ENCODE peak calls at places on chromosomes 5 and 9, in six cellular contexts. O is hepatocyte, C is PC-3, H is SK-N-SH, A is neural progenitor cell, I is GM23338. V is an unnamed sample.

GRCh38 chr9:134285215-134285845 is 40.9 kb upstream of the RXRA start:
- DNase-seq in O (no peak), C (no peak), H (no peak), A (no peak), I (no peak), V (no peak)

GRCh38 chr9:110942522-110942921 is 95.7 kb downstream of the LPAR1 start:
- DNase-seq in O (no peak), C (peak; percentile 40), H (no peak), A (no peak), I (no peak), V (no peak)

GRCh38 chr9:124214596-124215550 is 42.9 kb upstream of the NEK6 start:
- DNase-seq in O (no peak), C (no peak), H (no peak), A (no peak), I (no peak), V (no peak)

GRCh38 chr9:7376838-7377237 is 422.7 kb downstream of the DMAC1 start:
- DNase-seq in O (no peak), C (no peak), H (no peak), A (no peak), I (no peak), V (no peak)

GRCh38 chr9:126773004-126773607 is 31.7 kb upstream of the ZBTB43 start:
- DNase-seq in O (peak; percentile 44), C (peak; percentile 49), H (peak; percentile 52), A (peak; percentile 65), I (peak; percentile 87), V (no peak)

GRCh38 chr9:125626187-125626586 is 80.8 kb downstream of the MAPKAP1 start:
- DNase-seq in O (no peak), C (no peak), H (no peak), A (no peak), I (no peak), V (no peak)

GRCh38 chr9:117091529-117091928 is 323.3 kb downstream of the ASTN2 start:
- DNase-seq in O (no peak), C (no peak), H (no peak), A (no peak), I (peak; percentile 46), V (no peak)

GRCh38 chr9:90881648-90882047 is 80.0 kb downstream of the SYK start:
- DNase-seq in O (no peak), C (no peak), H (no peak), A (no peak), I (no peak), V (peak; percentile 95)

GRCh38 chr5:154603978-154604679 is 126.1 kb upstream of the HAND1 start:
- DNase-seq in O (peak; percentile 73), C (peak; percentile 20), H (peak; percentile 91), A (peak; percentile 40), I (peak; percentile 56), V (no peak)

GRCh38 chr9:79193506-79194223 is 378.1 kb upstream of the TLE4 start:
- DNase-seq in O (no peak), C (no peak), H (no peak), A (no peak), I (peak; percentile 14), V (no peak)

GRCh38 chr5:61599370-61600140 is 267.5 kb downstream of the ZSWIM6 start:
- DNase-seq in O (peak; percentile 47), C (peak; percentile 71), H (no peak), A (no peak), I (no peak), V (no peak)

GRCh38 chr9:87601175-87601574 is 103.5 kb downstream of the DAPK1 start:
- DNase-seq in O (peak; percentile 49), C (no peak), H (no peak), A (peak; percentile 36), I (no peak), V (no peak)

GRCh38 chr5:150138551-150139265 is 16.9 kb downstream of the PDGFRB start:
- DNase-seq in O (peak; percentile 84), C (no peak), H (peak; percentile 80), A (peak; percentile 89), I (peak; percentile 74), V (no peak)

GRCh38 chr5:140916325-140916724 is 9.8 kb upstream of the PCDHAC1 start:
- DNase-seq in O (no peak), C (peak; percentile 82), H (no peak), A (no peak), I (no peak), V (no peak)

GRCh38 chr5:134525687-134526482 is 415 bp downstream of the JADE2 start:
- DNase-seq in O (peak; percentile 89), C (peak; percentile 55), H (peak; percentile 88), A (peak; percentile 88), I (peak; percentile 75), V (peak; percentile 60)

GRCh38 chr5:83125560-83125959 is 48.2 kb downstream of the XRCC4 start:
- DNase-seq in O (no peak), C (no peak), H (no peak), A (no peak), I (peak; percentile 5), V (no peak)

DNA sequence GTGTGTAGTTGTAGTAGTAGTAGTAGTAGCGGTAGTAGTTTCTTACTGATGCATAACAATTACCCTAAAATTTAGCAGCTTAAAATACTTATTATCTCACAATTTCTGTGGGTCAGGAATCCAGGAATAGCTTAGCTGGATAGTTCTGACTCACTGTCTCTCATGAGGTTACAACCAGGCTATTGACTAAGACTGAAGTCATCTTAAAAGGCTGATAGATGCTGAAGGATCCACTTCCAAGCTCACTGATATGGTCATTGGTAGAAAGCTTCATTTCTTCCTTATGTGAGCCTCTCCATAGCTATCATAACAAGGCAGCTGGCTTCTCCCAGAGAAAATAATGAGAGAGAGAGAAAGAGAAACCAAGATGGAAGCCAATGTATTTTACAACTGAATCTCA is 147.5 kb upstream of the FBXL17 start:
- DNase-seq in O (no peak), C (peak; percentile 58), H (no peak), A (no peak), I (no peak), V (no peak)
- TF ChIP-seq EZH2phosphoT487 in O (no peak), C (no peak), H (no peak), A (no peak), I (no peak), V (no peak)

GRCh38 chr9:137212520-137212919 is 7.0 kb downstream of the NDOR1 start:
- DNase-seq in O (no peak), C (no peak), H (no peak), A (no peak), I (no peak), V (no peak)

GRCh38 chr9:137211532-137211931 is 6.0 kb downstream of the NDOR1 start:
- DNase-seq in O (no peak), C (no peak), H (no peak), A (no peak), I (no peak), V (no peak)

GRCh38 chr9:137215196-137215986 is 6.6 kb downstream of the RNF208 start:
- DNase-seq in O (no peak), C (no peak), H (no peak), A (no peak), I (no peak), V (no peak)

GRCh38 chr9:137214620-137215019 is 7.4 kb downstream of the RNF208 start:
- DNase-seq in O (no peak), C (no peak), H (no peak), A (no peak), I (no peak), V (no peak)

DNA sequence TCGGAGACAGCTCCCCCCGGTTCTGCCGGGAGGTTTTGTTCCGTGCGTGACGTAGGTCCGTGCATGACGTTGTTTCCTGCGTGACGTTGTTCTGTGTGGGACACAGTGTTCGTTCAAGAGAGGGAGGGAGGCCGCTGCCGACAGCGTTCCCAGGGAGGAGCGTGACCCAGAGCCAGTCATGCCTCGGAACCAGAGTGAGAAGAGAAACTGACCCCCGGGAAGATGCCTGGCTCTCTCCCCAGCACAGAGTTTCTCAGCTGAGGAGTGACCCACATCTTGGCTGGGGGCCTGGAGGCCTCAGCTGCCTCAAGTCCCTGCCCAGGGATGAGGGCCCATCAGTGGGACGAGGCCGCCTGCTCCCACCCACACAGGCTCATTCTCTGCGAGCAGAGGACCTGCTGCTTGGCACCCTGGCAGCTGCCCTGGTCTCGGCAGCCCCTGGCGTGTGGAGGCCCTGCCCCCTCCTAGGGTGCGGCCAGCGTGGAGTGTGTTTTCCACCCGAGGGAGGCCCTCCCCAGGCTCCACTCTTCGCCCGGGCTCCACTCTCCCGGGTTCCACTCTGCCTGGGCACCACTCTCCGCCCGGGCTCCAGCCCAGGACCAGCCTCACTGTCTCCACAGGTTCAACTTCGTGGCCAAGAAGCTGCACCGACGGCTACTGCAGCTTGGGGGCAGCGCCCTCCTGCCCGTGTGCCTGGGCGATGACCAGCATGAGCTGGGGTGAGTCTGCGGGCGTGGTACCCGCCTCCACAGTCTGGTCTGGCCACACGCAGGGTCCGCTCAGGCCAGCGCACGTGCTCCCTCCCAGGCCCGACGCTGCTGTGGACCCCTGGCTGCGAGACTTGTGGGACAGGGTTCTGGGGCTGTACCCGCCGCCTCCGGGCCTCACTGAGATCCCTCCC is 7.9 kb downstream of the NDOR1 start:
- DNase-seq in O (no peak), C (no peak), H (peak; percentile 58), A (no peak), I (no peak), V (no peak)
- H3K4me3 ChIP-seq in O (no peak overlapping the region), C (no peak overlapping the region), H (no peak overlapping the region), A (no peak overlapping the region), I (no peak overlapping the region), V (no peak overlapping the region)

GRCh38 chr5:1734908-1735289 is 64.7 kb downstream of the MRPL36 start:
- DNase-seq in O (no peak), C (no peak), H (no peak), A (no peak), I (no peak), V (no peak)
- TF ChIP-seq EZH2phosphoT487 in O (no peak), C (no peak), H (no peak), A (no peak), I (no peak), V (no peak)

GRCh38 chr5:37966291-37966690 is 126.5 kb upstream of the GDNF start:
- DNase-seq in O (no peak), C (no peak), H (no peak), A (no peak), I (no peak), V (no peak)

GRCh38 chr5:37962389-37962788 is 122.5 kb upstream of the GDNF start:
- DNase-seq in O (no peak), C (no peak), H (no peak), A (no peak), I (no peak), V (no peak)
- H3K4me3 ChIP-seq in O (no peak overlapping the region), C (no peak overlapping the region), H (no peak overlapping the region), A (no peak overlapping the region), I (no peak overlapping the region), V (no peak overlapping the region)

DNA sequence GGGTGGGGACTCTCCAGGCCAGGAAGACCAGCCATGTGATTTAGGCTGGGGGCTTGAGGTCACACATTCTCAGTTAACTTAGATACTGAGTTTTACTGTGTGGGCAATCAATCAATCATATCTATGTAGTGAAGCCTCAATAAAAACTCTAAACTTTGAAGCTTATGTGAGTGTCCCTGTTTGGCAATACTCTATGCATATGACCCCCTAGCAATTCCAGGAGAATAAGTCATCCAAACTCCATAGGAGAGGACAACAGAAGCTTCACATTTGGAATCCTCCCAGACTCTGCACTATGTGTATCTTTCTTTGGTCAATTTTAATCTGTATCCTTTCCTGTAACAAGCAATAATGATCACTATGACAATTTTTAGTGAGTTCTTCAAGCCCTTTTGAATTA is 216.8 kb upstream of the RGMB start:
- DNase-seq in O (no peak), C (peak; percentile 37), H (no peak), A (no peak), I (no peak), V (no peak)
- TF ChIP-seq EZH2phosphoT487 in O (no peak), C (no peak), H (no peak), A (no peak), I (no peak), V (no peak)

GRCh38 chr9:127915325-127915752 is 1.5 kb downstream of the ST6GALNAC4 start:
- DNase-seq in O (no peak), C (no peak), H (peak; percentile 39), A (no peak), I (no peak), V (peak; percentile 27)
- H3K4me3 ChIP-seq in O (no peak overlapping the region), C (no peak overlapping the region), H (no peak overlapping the region), A (no peak overlapping the region), I (no peak overlapping the region), V (peak overlapping the region; percentile 99)

V was measured in MM.1S.